ENCODE peak calls at places on chromosomes 2 and 18, in ten cellular contexts. L, C, T, Y, H, W, D, Q, G and A are unnamed samples.

GRCh38 chr2:26911911-26912861 is 58.3 kb upstream of the MAPRE3 start:
- DNase-seq in Y (peak; percentile 83), D (no peak), Q (no peak), T (no peak), C (no peak), H (no peak), W (no peak), G (no peak), L (no peak), A (no peak)

GRCh38 chr2:157758586-157758985 is 117.5 kb downstream of the ACVR1 start:
- DNase-seq in L (no peak), C (no peak), H (no peak), D (no peak), Y (no peak), W (no peak), T (no peak), G (no peak), Q (no peak), A (no peak)

GRCh38 chr18:3466872-3467271 is 16.9 kb downstream of the TGIF1 start:
- DNase-seq in D (no peak), L (no peak), T (no peak), H (no peak), W (no peak), C (no peak), Q (no peak), Y (no peak), G (no peak), A (no peak)

GRCh38 chr2:216536725-216537124 is 38.1 kb downstream of the RPL37A start:
- DNase-seq in Y (peak; percentile 49), D (no peak), W (no peak), C (no peak), T (no peak), G (no peak), Q (no peak), H (no peak), L (no peak), A (no peak)

GRCh38 chr18:61569176-61569892 is 236.1 kb downstream of the CDH20 start:
- DNase-seq in H (no peak), D (peak; percentile 46), W (no peak), G (no peak), T (no peak), C (no peak), Y (no peak), Q (no peak), L (no peak), A (no peak)

GRCh38 chr2:14420851-14421250 is 211.7 kb upstream of the LRATD1 start:
- DNase-seq in W (no peak), Y (no peak), C (no peak), Q (no peak), H (no peak), D (no peak), G (no peak), L (no peak), T (no peak), A (no peak)

GRCh38 chr18:36264283-36264682 is 33.2 kb upstream of the FHOD3 start:
- DNase-seq in T (no peak), Y (no peak), Q (no peak), G (no peak), L (no peak), C (no peak), D (no peak), H (no peak), W (no peak), A (no peak)

GRCh38 chr2:60759654-60760053 is 3.6 kb downstream of the PAPOLG start:
- DNase-seq in T (peak; percentile 78), C (peak; percentile 56), H (no peak), Y (no peak), G (no peak), L (no peak), W (no peak), D (no peak), Q (no peak), A (no peak)

GRCh38 chr2:70557171-70557838 is 3.7 kb upstream of the TGFA start:
- DNase-seq in Y (no peak), W (no peak), D (no peak), Q (no peak), T (no peak), L (no peak), G (no peak), H (no peak), C (no peak), A (no peak)

GRCh38 chr2:199336546-199336945 is 121.2 kb downstream of the SATB2 start:
- DNase-seq in W (no peak), Y (no peak), L (no peak), H (no peak), T (no peak), D (no peak), G (no peak), C (no peak), Q (no peak), A (no peak)

GRCh38 chr2:47293967-47294366 is 109.0 kb upstream of the MSH2 start:
- DNase-seq in Y (no peak), L (no peak), W (no peak), Q (peak; percentile 69), D (no peak), G (no peak), T (no peak), H (no peak), C (peak; percentile 67), A (no peak)

GRCh38 chr2:129798626-129799025 is 180.8 kb upstream of the RAB6C start:
- DNase-seq in C (no peak), Y (no peak), L (no peak), Q (no peak), W (no peak), H (no peak), G (no peak), T (no peak), D (no peak), A (no peak)

GRCh38 chr2:117323341-117323740 is 491.1 kb upstream of the DDX18 start:
- DNase-seq in C (no peak), H (no peak), G (no peak), T (no peak), D (no peak), Y (no peak), Q (no peak), W (no peak), L (no peak), A (no peak)
- H3K9me3 ChIP-seq in C (no peaks in the 10 kb centered on the region), H (no peaks in the 10 kb centered on the region), G (no peaks in the 10 kb centered on the region), T (no peaks in the 10 kb centered on the region), D (no peaks in the 10 kb centered on the region), Y (peaks cover 8% of the 10 kb centered on the region), Q (no peaks in the 10 kb centered on the region), W (no peaks in the 10 kb centered on the region), L (no peaks in the 10 kb centered on the region), A (no peaks in the 10 kb centered on the region)

DNA sequence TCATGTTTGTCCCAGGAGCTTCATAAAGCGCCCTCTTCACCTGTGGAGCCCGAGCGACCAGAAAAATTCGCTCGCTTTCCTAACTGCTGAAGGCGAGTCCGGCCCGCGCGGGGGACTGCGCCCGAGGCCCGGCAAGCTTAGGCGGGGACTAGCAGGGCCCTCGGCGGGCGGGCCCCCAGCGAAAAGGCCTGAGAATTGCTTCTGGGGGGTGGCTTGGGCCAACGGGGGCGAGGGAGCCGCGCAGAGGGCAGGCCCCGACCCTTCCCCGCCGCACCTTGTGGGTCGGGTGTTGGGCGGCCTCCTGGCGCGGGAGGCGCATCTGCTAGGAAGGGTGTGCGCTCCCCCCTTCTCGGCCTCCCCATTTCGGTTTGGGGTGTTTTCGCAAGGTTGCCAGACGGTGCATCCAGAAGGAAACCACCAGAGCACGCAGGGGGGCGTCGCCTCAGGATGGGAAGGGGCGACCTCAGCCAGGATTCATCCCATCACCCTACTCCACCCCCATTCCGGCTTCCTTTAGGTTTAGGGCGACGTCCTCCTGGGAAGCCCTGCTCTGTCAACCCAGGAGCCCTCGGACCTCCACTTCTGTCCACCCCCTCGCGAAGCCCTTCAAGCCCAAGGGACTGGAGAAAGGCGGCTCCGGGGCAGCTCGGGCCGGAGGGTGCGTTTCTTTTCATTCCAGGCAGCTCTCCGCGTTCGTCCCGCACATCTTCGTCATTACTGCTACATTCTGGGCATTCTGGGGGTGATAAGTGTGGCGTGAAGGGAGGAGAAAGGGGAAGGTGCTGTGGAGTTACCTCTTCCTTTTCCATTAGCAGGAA is 9.1 kb downstream of the SP9 start:
- DNase-seq in T (no peak), W (no peak), D (no peak), Q (no peak), L (no peak), G (no peak), C (no peak), Y (no peak), H (no peak), A (no peak)
- H3K4me1 ChIP-seq in T (peaks cover 14% of the 10 kb centered on the region), W (peaks cover 10% of the 10 kb centered on the region), D (peaks cover 42% of the 10 kb centered on the region), Q (peaks cover 27% of the 10 kb centered on the region), L (peaks cover 10% of the 10 kb centered on the region), G (no peaks in the 10 kb centered on the region), C (peaks cover 42% of the 10 kb centered on the region), Y (peaks cover 18% of the 10 kb centered on the region), H (peaks cover 7% of the 10 kb centered on the region), A (no peaks in the 10 kb centered on the region)

GRCh38 chr18:14937271-14937670 is 189.3 kb downstream of the ANKRD30B start:
- DNase-seq in C (no peak), Q (no peak), T (no peak), Y (no peak), L (no peak), H (no peak), D (no peak), W (no peak), G (no peak), A (no peak)

GRCh38 chr18:14941256-14941655 is 193.3 kb downstream of the ANKRD30B start:
- DNase-seq in C (no peak), D (no peak), Q (peak; percentile 87), Y (no peak), L (no peak), H (no peak), G (no peak), T (no peak), W (no peak), A (no peak)

GRCh38 chr18:14940738-14941137 is 192.8 kb downstream of the ANKRD30B start:
- DNase-seq in L (no peak), W (no peak), H (no peak), C (no peak), T (no peak), G (no peak), Y (no peak), Q (no peak), D (no peak), A (no peak)

GRCh38 chr18:14941792-14942191 is 193.8 kb downstream of the ANKRD30B start:
- DNase-seq in W (no peak), D (no peak), Q (peak; percentile 62), H (no peak), T (no peak), C (no peak), L (no peak), G (no peak), Y (no peak), A (no peak)

DNA sequence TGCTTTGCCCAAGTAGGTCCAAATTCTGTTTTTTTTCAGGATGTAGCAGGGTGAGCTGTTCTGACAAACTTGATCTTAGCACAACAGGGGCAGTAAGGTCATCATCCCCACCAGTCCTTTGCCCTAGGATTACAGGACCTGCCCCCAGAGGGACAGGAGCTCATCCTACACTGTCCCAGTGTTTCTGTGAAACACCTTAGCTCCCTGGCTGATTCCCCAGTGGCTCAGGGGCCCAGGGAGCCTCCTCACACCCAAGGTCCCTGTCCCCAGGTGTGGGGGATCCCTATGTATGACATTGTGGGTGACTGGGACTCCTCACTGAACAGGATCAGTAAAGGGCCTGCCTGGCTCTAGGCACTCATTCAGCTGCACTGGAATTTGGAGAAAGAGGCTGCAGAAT is 191.2 kb downstream of the ANKRD30B start:
- DNase-seq in W (no peak), Q (no peak), D (no peak), G (no peak), L (no peak), T (no peak), H (no peak), Y (no peak), C (no peak), A (no peak)
- H3K9me3 ChIP-seq in W (no peaks in the 10 kb centered on the region), Q (no peaks in the 10 kb centered on the region), D (no peaks in the 10 kb centered on the region), G (no peaks in the 10 kb centered on the region), L (no peaks in the 10 kb centered on the region), T (no peaks in the 10 kb centered on the region), H (no peaks in the 10 kb centered on the region), Y (no peaks in the 10 kb centered on the region), C (no peaks in the 10 kb centered on the region), A (no peaks in the 10 kb centered on the region)

GRCh38 chr18:69936191-69936558 is 11.5 kb downstream of the CD226 start:
- DNase-seq in H (no peak), L (no peak), Q (no peak), G (no peak), Y (no peak), T (no peak), W (no peak), C (no peak), D (no peak), A (no peak)
- H3K4me1 ChIP-seq in H (no peaks in the 10 kb centered on the region), L (peaks cover 44% of the 10 kb centered on the region), Q (no peaks in the 10 kb centered on the region), G (no peaks in the 10 kb centered on the region), Y (no peaks in the 10 kb centered on the region), T (no peaks in the 10 kb centered on the region), W (no peaks in the 10 kb centered on the region), C (no peaks in the 10 kb centered on the region), D (peaks cover 5% of the 10 kb centered on the region), A (no peaks in the 10 kb centered on the region)